ENCODE peak calls at places on chromosomes 11 and 22, in nine cellular contexts. B is upper lobe of right lung; C is A549; X is PC-9; A is left lung; Y is stimulated activated CD8-positive, alpha-beta memory T cell treated with anti-CD3 and anti-CD28 coated beads, Interleukin-7, amount 100 ng/mL, for 24 hours; I is DMS 273 treated with DMSO at 0.1 percent for 48 hours; E is progenitor cell of endocrine pancreas; J is fibroblast of the conjunctiva. H is an unnamed sample.

GRCh38 chr11:115941481-115941993 is 437.3 kb upstream of the CADM1 start:
- DNase-seq in I (no peak), B (peak; percentile 84), X (no peak), Y (no peak), J (peak; percentile 8), A (peak; percentile 77), C (no peak), E (no peak), H (peak; percentile 72)

GRCh38 chr11:12897390-12897789 is 111.7 kb upstream of the RASSF10 start:
- DNase-seq in X (no peak), J (no peak), C (no peak), E (no peak), B (no peak), Y (no peak), I (no peak), A (no peak), H (no peak)

GRCh38 chr11:88418508-88418907 is 81.0 kb upstream of the CTSC start:
- DNase-seq in A (peak; percentile 69), X (peak; percentile 37), C (no peak), Y (no peak), E (no peak), J (no peak), I (no peak), B (peak; percentile 69), H (no peak)

GRCh38 chr22:39364646-39365405 is 15.0 kb downstream of the SYNGR1 start:
- DNase-seq in A (no peak), C (no peak), B (no peak), I (no peak), J (no peak), Y (no peak), E (no peak), X (no peak), H (no peak)

GRCh38 chr11:67439321-67440228 is 2.1 kb upstream of the PTPRCAP start:
- DNase-seq in X (peak; percentile 52), Y (no peak), I (no peak), A (no peak), E (no peak), J (no peak), B (no peak), C (peak; percentile 68), H (no peak)

GRCh38 chr11:19597194-19597593 is 115.4 kb upstream of the NAV2 start:
- DNase-seq in J (peak; percentile 44), C (no peak), B (no peak), I (no peak), Y (no peak), A (no peak), E (no peak), X (no peak), H (no peak)

GRCh38 chr11:2993000-2993330 is 836 bp upstream of the NAP1L4 start:
- DNase-seq in J (no peak), A (no peak), I (no peak), C (no peak), X (no peak), B (no peak), Y (no peak), E (no peak), H (no peak)

GRCh38 chr22:32020117-32020516 is 22.9 kb upstream of the SLC5A1 start:
- DNase-seq in X (no peak), B (no peak), Y (no peak), I (no peak), C (peak; percentile 22), J (peak; percentile 12), E (no peak), A (no peak), H (no peak)

GRCh38 chr11:61172353-61172752 is 11.1 kb upstream of the VPS37C start:
- DNase-seq in B (no peak), E (no peak), J (no peak), Y (no peak), C (no peak), I (no peak), A (no peak), X (no peak), H (peak; percentile 4)

H was measured in sigmoid colon.